ENCODE peak calls at places on chromosomes 6 and 20, in nine cellular contexts. Z, O, L, K, Y, H, V, A and C are unnamed samples.

GRCh38 chr20:38426006-38426405 is 9.1 kb downstream of the SNHG17 start:
- DNase-seq in Z (no peak), O (no peak), L (no peak), K (no peak), Y (peak; percentile 71), H (no peak), V (no peak), A (no peak), C (no peak)

GRCh38 chr6:19327684-19328083 is 509.5 kb upstream of the ID4 start:
- DNase-seq in Z (peak; percentile 64), O (no peak), L (no peak), K (no peak), Y (no peak), H (no peak), V (no peak), A (no peak), C (no peak)

GRCh38 chr20:6707231-6707870 is 60.1 kb upstream of the BMP2 start:
- DNase-seq in Z (no peak), O (no peak), L (no peak), K (no peak), Y (no peak), H (no peak), V (no peak), A (no peak), C (no peak)

GRCh38 chr20:38221041-38221589 is 39.4 kb downstream of the KIAA1755 start:
- DNase-seq in Z (peak; percentile 73), O (peak; percentile 30), L (peak; percentile 65), K (peak; percentile 64), Y (no peak), H (peak; percentile 70), V (peak; percentile 84), A (no peak), C (peak; percentile 63)

GRCh38 chr6:72464246-72464645 is 157.6 kb upstream of the KCNQ5 start:
- DNase-seq in Z (no peak), O (no peak), L (no peak), K (no peak), Y (peak; percentile 56), H (no peak), V (no peak), A (no peak), C (no peak)

GRCh38 chr6:35202066-35202546 is 11.7 kb upstream of the SCUBE3 start:
- DNase-seq in Z (no peak), O (no peak), L (peak; percentile 25), K (no peak), Y (no peak), H (no peak), V (no peak), A (no peak), C (no peak)

GRCh38 chr6:157034433-157035230 is 257.5 kb downstream of the ARID1B start:
- DNase-seq in Z (no peak), O (no peak), L (no peak), K (peak; percentile 59), Y (no peak), H (no peak), V (no peak), A (no peak), C (no peak)

GRCh38 chr20:62159835-62160234 is 16.3 kb downstream of the SS18L1 start:
- DNase-seq in Z (no peak), O (no peak), L (no peak), K (peak; percentile 79), Y (no peak), H (no peak), V (peak; percentile 44), A (peak; percentile 57), C (no peak)

GRCh38 chr20:53995949-53996348 is 74.4 kb downstream of the BCAS1 start:
- DNase-seq in Z (no peak), O (no peak), L (no peak), K (no peak), Y (no peak), H (no peak), V (no peak), A (no peak), C (no peak)

GRCh38 chr6:2807342-2808090 is 34.1 kb downstream of the SERPINB1 start:
- DNase-seq in Z (no peak), O (no peak), L (peak; percentile 21), K (no peak), Y (no peak), H (no peak), V (no peak), A (no peak), C (no peak)

GRCh38 chr6:89302936-89303335 is 12.2 kb downstream of the GABRR2 start:
- DNase-seq in Z (no peak), O (no peak), L (no peak), K (no peak), Y (no peak), H (no peak), V (no peak), A (no peak), C (no peak)

GRCh38 chr6:89048985-89049384 is 31.6 kb upstream of the PNRC1 start:
- DNase-seq in Z (no peak), O (peak; percentile 26), L (no peak), K (no peak), Y (no peak), H (no peak), V (no peak), A (no peak), C (no peak)

GRCh38 chr20:47304287-47304686 is 52.2 kb downstream of the ZMYND8 start:
- DNase-seq in Z (no peak), O (no peak), L (peak; percentile 43), K (no peak), Y (no peak), H (no peak), V (no peak), A (no peak), C (no peak)
- TF ChIP-seq CTCF in Z (no peak), O (no peak), L (peak; percentile 33), K (no peak), Y (peak; percentile 5), H (no peak), V (no peak), A (no peak), C (no peak)

GRCh38 chr20:49629606-49630005 is 61.7 kb upstream of the PTGIS start:
- DNase-seq in Z (no peak), O (no peak), L (no peak), K (no peak), Y (no peak), H (no peak), V (no peak), A (no peak), C (no peak)
- H3K4me3 ChIP-seq in Z (no peak overlapping the region), O (no peak overlapping the region), L (no peak overlapping the region), K (no peak overlapping the region), Y (no peak overlapping the region), H (no peak overlapping the region), V (no peak overlapping the region), A (no peak overlapping the region), C (no peak overlapping the region)

GRCh38 chr6:26045939-26046368 is 41.3 kb upstream of the HFE start:
- DNase-seq in Z (no peak), O (no peak), L (no peak), K (peak; percentile 84), Y (no peak), H (no peak), V (no peak), A (no peak), C (peak; percentile 63)

GRCh38 chr6:26048590-26048989 is 38.6 kb upstream of the HFE start:
- DNase-seq in Z (no peak), O (no peak), L (no peak), K (no peak), Y (no peak), H (no peak), V (no peak), A (no peak), C (no peak)

GRCh38 chr6:26043389-26044139 is 43.7 kb upstream of the HFE start:
- DNase-seq in Z (peak; percentile 71), O (peak; percentile 83), L (peak; percentile 84), K (peak; percentile 96), Y (peak; percentile 96), H (no peak), V (peak; percentile 73), A (peak; percentile 97), C (peak; percentile 86)

GRCh38 chr6:26044140-26045045 is 42.8 kb upstream of the HFE start:
- DNase-seq in Z (peak; percentile 33), O (peak; percentile 49), L (peak; percentile 49), K (peak; percentile 67), Y (no peak), H (no peak), V (peak; percentile 73), A (no peak), C (peak; percentile 64)

DNA sequence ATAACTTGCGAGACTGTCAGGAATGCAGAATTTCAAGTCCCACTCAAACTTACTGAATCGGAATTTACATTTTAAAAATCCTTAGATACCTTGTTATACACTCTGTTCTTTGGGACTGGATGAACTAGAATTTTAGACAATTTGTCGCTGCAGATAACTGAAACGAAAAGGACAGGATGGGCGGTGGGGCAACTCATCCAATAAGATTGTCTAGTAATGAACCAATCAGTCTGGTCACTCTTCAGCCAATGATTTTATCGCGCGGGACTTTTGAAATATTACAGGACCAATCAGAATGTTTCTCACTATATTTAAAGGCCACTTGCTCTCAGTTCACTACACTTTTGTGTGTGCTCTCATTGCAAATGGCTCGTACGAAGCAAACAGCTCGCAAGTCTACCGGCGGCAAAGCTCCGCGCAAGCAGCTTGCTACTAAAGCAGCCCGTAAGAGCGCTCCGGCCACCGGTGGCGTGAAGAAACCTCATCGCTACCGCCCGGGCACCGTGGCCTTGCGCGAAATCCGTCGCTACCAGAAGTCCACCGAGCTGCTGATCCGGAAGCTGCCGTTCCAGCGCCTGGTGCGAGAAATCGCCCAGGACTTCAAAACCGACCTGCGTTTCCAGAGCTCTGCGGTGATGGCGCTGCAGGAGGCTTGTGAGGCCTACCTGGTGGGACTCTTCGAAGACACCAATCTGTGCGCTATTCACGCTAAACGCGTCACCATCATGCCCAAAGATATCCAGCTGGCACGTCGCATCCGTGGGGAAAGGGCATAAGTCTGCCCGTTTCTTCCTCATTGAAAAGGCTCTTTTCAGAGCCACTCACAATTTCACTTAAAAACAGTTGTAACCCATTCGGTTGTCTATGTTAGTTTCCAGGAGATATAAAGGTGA is 41.9 kb upstream of the HFE start:
- DNase-seq in Z (peak; percentile 62), O (peak; percentile 72), L (peak; percentile 93), K (peak; percentile 99), Y (peak; percentile 88), H (no peak), V (peak; percentile 66), A (peak; percentile 96), C (peak; percentile 97)
- TF ChIP-seq CTCF in Z (no peak), O (no peak), L (no peak), K (peak; percentile 19), Y (no peak), H (no peak), V (no peak), A (peak; percentile 21), C (peak; percentile 42)

GRCh38 chr20:21324126-21324525 is 21.0 kb downstream of the XRN2 start:
- DNase-seq in Z (no peak), O (no peak), L (no peak), K (no peak), Y (no peak), H (no peak), V (no peak), A (no peak), C (no peak)

GRCh38 chr20:21325296-21325695 is 22.2 kb downstream of the XRN2 start:
- DNase-seq in Z (no peak), O (no peak), L (no peak), K (no peak), Y (no peak), H (no peak), V (no peak), A (no peak), C (no peak)

GRCh38 chr20:21322083-21322710 is 19.1 kb downstream of the XRN2 start:
- DNase-seq in Z (no peak), O (no peak), L (no peak), K (no peak), Y (no peak), H (no peak), V (no peak), A (no peak), C (no peak)

GRCh38 chr20:21323640-21324039 is 20.5 kb downstream of the XRN2 start:
- DNase-seq in Z (no peak), O (no peak), L (no peak), K (no peak), Y (peak; percentile 49), H (no peak), V (no peak), A (no peak), C (no peak)

GRCh38 chr20:21322921-21323321 is 19.8 kb downstream of the XRN2 start:
- DNase-seq in Z (no peak), O (no peak), L (no peak), K (no peak), Y (no peak), H (no peak), V (no peak), A (no peak), C (no peak)
- H3K4me3 ChIP-seq in Z (no peak overlapping the region), O (no peak overlapping the region), L (no peak overlapping the region), K (no peak overlapping the region), Y (no peak overlapping the region), H (no peak overlapping the region), V (no peak overlapping the region), A (no peak overlapping the region), C (no peak overlapping the region)